ENCODE peak calls at places on chromosomes 1 and 21, in ten cellular contexts. K is glomerular endothelial cell; P is progenitor cell of endocrine pancreas; U is activated CD8-positive, alpha-beta memory T cell treated with anti-CD3 and anti-CD28 coated beads for 48 hours; M is testis; V is germinal center; G is colonic mucosa; L is activated CD4-positive, alpha-beta T cell treated with anti-CD3 and anti-CD28 coated beads, Interleukin-2, amount 10 ng/mL, durations not matched to agents 7 days and 5 days; A is body of pancreas; D is endothelial cell. H is an unnamed sample.

GRCh38 chr1:174659823-174660222 is 212.1 kb downstream of the GPR52 start:
- DNase-seq in V (no peak), L (no peak), D (no peak), A (no peak), G (no peak), M (no peak), K (no peak), U (no peak), P (no peak), H (no peak)

GRCh38 chr1:205954819-205955404 is 11.7 kb upstream of the SLC26A9 start:
- DNase-seq in A (peak; percentile 45), G (no peak), D (no peak), M (no peak), V (no peak), L (no peak), K (no peak), P (no peak), U (no peak), H (no peak)

GRCh38 chr1:40987439-40988276 is 8.2 kb downstream of the CTPS1 start:
- DNase-seq in K (no peak), A (no peak), L (no peak), M (peak; percentile 62), D (no peak), P (no peak), G (no peak), U (no peak), V (no peak), H (no peak)

GRCh38 chr1:114428083-114428754 is 82.8 kb downstream of the TRIM33 start:
- DNase-seq in L (peak; percentile 30), M (no peak), G (no peak), D (no peak), V (no peak), U (no peak), A (no peak), K (no peak), P (no peak), H (no peak)

GRCh38 chr21:42149656-42150457 is 69.1 kb upstream of the ABCG1 start:
- DNase-seq in M (no peak), P (no peak), G (no peak), D (no peak), U (no peak), L (no peak), A (no peak), K (no peak), V (no peak), H (no peak)

GRCh38 chr21:41593784-41594138 is 85.8 kb upstream of the TMPRSS2 start:
- DNase-seq in P (no peak), L (no peak), U (no peak), A (peak; percentile 64), M (no peak), V (no peak), D (no peak), K (no peak), G (peak; percentile 47), H (no peak)

GRCh38 chr1:109792056-109792831 is 28.5 kb upstream of the EPS8L3 start:
- DNase-seq in V (no peak), M (peak; percentile 84), G (peak; percentile 68), U (no peak), A (peak; percentile 65), K (peak; percentile 60), D (peak; percentile 53), L (no peak), P (no peak), H (no peak)

GRCh38 chr21:44377201-44377921 is 23.9 kb downstream of the TRPM2 start:
- DNase-seq in K (no peak), G (no peak), U (no peak), D (no peak), L (no peak), A (no peak), V (no peak), M (peak; percentile 6), P (no peak), H (no peak)

GRCh38 chr1:20200966-20201365 is 14.6 kb upstream of the PLA2G2C start:
- DNase-seq in V (no peak), D (no peak), P (no peak), M (no peak), L (no peak), G (no peak), U (no peak), A (no peak), K (no peak), H (no peak)

GRCh38 chr1:76279387-76279748 is 204.8 kb downstream of the ST6GALNAC3 start:
- DNase-seq in D (no peak), A (no peak), K (no peak), U (no peak), P (no peak), G (no peak), V (no peak), L (no peak), M (peak; percentile 16), H (no peak)

GRCh38 chr21:41369105-41369914 is 7.5 kb downstream of the MX2 start:
- DNase-seq in K (no peak), V (peak; percentile 73), M (peak; percentile 25), G (no peak), P (no peak), U (no peak), L (peak; percentile 39), D (peak; percentile 51), A (no peak), H (peak; percentile 89)

GRCh38 chr1:72037745-72038343 is 244.5 kb downstream of the NEGR1 start:
- DNase-seq in U (no peak), D (peak; percentile 42), M (peak; percentile 73), G (peak; percentile 56), L (peak; percentile 18), V (no peak), P (no peak), A (peak; percentile 49), K (peak; percentile 20), H (no peak)

GRCh38 chr1:207745285-207745684 is 6.6 kb upstream of the CD46 start:
- DNase-seq in D (no peak), P (no peak), L (no peak), U (no peak), V (no peak), K (no peak), M (no peak), A (no peak), G (no peak), H (no peak)

GRCh38 chr1:100036718-100037664 is 67.2 kb downstream of the SLC35A3 start:
- DNase-seq in L (no peak), G (peak; percentile 39), K (no peak), M (no peak), A (no peak), U (no peak), D (no peak), V (no peak), P (no peak), H (no peak)

GRCh38 chr1:228164561-228165371 is 838 bp upstream of the IBA57 start:
- DNase-seq in P (no peak), M (no peak), U (no peak), V (no peak), A (peak; percentile 15), D (no peak), K (no peak), G (no peak), L (no peak), H (peak; percentile 85)

GRCh38 chr1:151993734-151994496 is at the start of gene S100A10:
- DNase-seq in D (peak; percentile 60), G (peak; percentile 92), A (peak; percentile 79), M (peak; percentile 86), L (peak; percentile 85), V (peak; percentile 72), P (peak; percentile 61), K (no peak), U (peak; percentile 42), H (peak; percentile 93)

GRCh38 chr1:27816921-27817630 is 13.5 kb upstream of the PPP1R8 start:
- DNase-seq in D (no peak), G (peak; percentile 30), M (no peak), L (no peak), A (peak; percentile 13), V (no peak), P (no peak), K (no peak), U (no peak), H (no peak)

GRCh38 chr1:13469343-13469742 is 44.5 kb downstream of the LRRC38 start:
- DNase-seq in K (no peak), U (no peak), G (no peak), P (no peak), L (no peak), M (no peak), V (peak; percentile 18), D (peak; percentile 7), A (no peak), H (no peak)

GRCh38 chr1:81617308-81618027 is 183.3 kb upstream of the ADGRL2 start:
- DNase-seq in D (no peak), P (no peak), K (no peak), A (no peak), V (no peak), L (no peak), U (no peak), G (no peak), M (no peak), H (no peak)

GRCh38 chr1:201272838-201273237 is 10.5 kb upstream of the PKP1 start:
- DNase-seq in L (no peak), D (no peak), P (no peak), A (no peak), V (no peak), U (no peak), G (no peak), K (no peak), M (no peak), H (no peak)

GRCh38 chr1:107183011-107183410 is 42.2 kb downstream of the NTNG1 start:
- DNase-seq in V (no peak), L (no peak), P (no peak), D (no peak), U (no peak), M (no peak), K (no peak), G (no peak), A (no peak), H (no peak)

GRCh38 chr1:180966744-180967536 is 54.2 kb downstream of the KIAA1614 start:
- DNase-seq in G (no peak), V (no peak), M (no peak), A (no peak), L (no peak), D (no peak), U (no peak), K (no peak), P (no peak), H (no peak)

GRCh38 chr1:217369996-217370551 is 260.8 kb downstream of the GPATCH2 start:
- DNase-seq in A (no peak), U (no peak), L (no peak), M (no peak), V (no peak), G (no peak), D (no peak), K (no peak), P (no peak), H (no peak)

GRCh38 chr1:6509603-6510291 is 18.3 kb upstream of the PLEKHG5 start:
- DNase-seq in G (no peak), U (no peak), M (no peak), V (no peak), L (no peak), D (no peak), K (no peak), A (no peak), P (no peak), H (no peak)